ENCODE peak calls at places on chromosome 14, in six cellular contexts. N is aorta, V is A549, Y is adrenal gland, R is tibial artery, M is lung. O is an unnamed sample. For H3K9me3 and H3K4me1, the result is how much of the 10 kb centered on the place peaks cover.

GRCh38 chr14:21268612-21269251 is 510 bp downstream of the HNRNPC start:
- DNase-seq in N (peak), V (peak), Y (peak), R (no peak), M (no peak), O (peak)

GRCh38 chr14:86574026-86574777 is 1044.3 kb downstream of the FLRT2 start:
- DNase-seq in N (no peak), V (no peak), Y (no peak), R (no peak), M (no peak), O (no peak)

GRCh38 chr14:24734917-24735500 is 101.0 kb upstream of the GZMB start:
- DNase-seq in N (no peak), V (peak), Y (peak), R (no peak), M (no peak), O (no peak)

GRCh38 chr14:33707751-33708150 is 243.1 kb downstream of the EGLN3 start:
- DNase-seq in N (no peak), V (no peak), Y (no peak), R (no peak), M (no peak), O (no peak)

GRCh38 chr14:26794731-26795130 is 196.9 kb upstream of the NOVA1 start:
- DNase-seq in N (no peak), V (no peak), Y (no peak), R (no peak), M (no peak), O (no peak)

GRCh38 chr14:91331761-91332447 is 85.7 kb downstream of the CCDC88C start:
- DNase-seq in N (no peak), V (no peak), Y (no peak), R (no peak), M (peak), O (no peak)

GRCh38 chr14:24417832-24418491 is 11.5 kb downstream of the CBLN3 start:
- DNase-seq in N (no peak), V (no peak), Y (no peak), R (no peak), M (no peak), O (no peak)

GRCh38 chr14:64465208-64465821 is at the start of gene AKAP5:
- DNase-seq in N (peak), V (peak), Y (peak), R (peak), M (peak), O (peak)

GRCh38 chr14:50734950-50735697 is 67.0 kb upstream of the SAV1 start:
- DNase-seq in N (no peak), V (no peak), Y (no peak), R (no peak), M (no peak), O (no peak)

GRCh38 chr14:99899578-99900178 is 106.5 kb downstream of the EML1 start:
- DNase-seq in N (no peak), V (peak), Y (no peak), R (no peak), M (no peak), O (no peak)

GRCh38 chr14:23492618-23493272 is 23.2 kb downstream of the NGDN start:
- DNase-seq in N (no peak), V (no peak), Y (no peak), R (no peak), M (no peak), O (no peak)

GRCh38 chr14:80944861-80945617 is 3.5 kb upstream of the CEP128 start:
- DNase-seq in N (no peak), V (no peak), Y (no peak), R (no peak), M (no peak), O (no peak)

GRCh38 chr14:104794641-104795467 is 694 bp downstream of the AKT1 start:
- DNase-seq in N (no peak), V (no peak), Y (no peak), R (no peak), M (no peak), O (no peak)

GRCh38 chr14:41605550-41606248 is 977 bp upstream of the LRFN5 start:
- DNase-seq in N (peak), V (no peak), Y (peak), R (no peak), M (no peak), O (no peak)

GRCh38 chr14:67385120-67385519 is 25.0 kb downstream of the EIF2S1 start:
- DNase-seq in N (no peak), V (no peak), Y (no peak), R (no peak), M (no peak), O (no peak)

GRCh38 chr14:45251912-45252311 is 1.1 kb downstream of the MIS18BP1 start:
- DNase-seq in N (no peak), V (peak), Y (no peak), R (no peak), M (no peak), O (no peak)

GRCh38 chr14:98494582-98494981 is 777.4 kb downstream of the BCL11B start:
- DNase-seq in N (no peak), V (peak), Y (no peak), R (no peak), M (no peak), O (no peak)

GRCh38 chr14:61475316-61475715 is 153.9 kb downstream of the PRKCH start:
- DNase-seq in N (no peak), V (peak), Y (no peak), R (no peak), M (no peak), O (no peak)

GRCh38 chr14:76917759-76918175 is 91.6 kb downstream of the LRRC74A start:
- DNase-seq in N (no peak), V (no peak), Y (peak), R (peak), M (peak), O (no peak)

GRCh38 chr14:23365353-23366162 is 586 bp upstream of the EFS start:
- DNase-seq in N (peak), V (no peak), Y (no peak), R (peak), M (no peak), O (no peak)

GRCh38 chr14:89337912-89338311 is 79.1 kb downstream of the FOXN3 start:
- DNase-seq in N (no peak), V (no peak), Y (peak), R (no peak), M (no peak), O (no peak)

GRCh38 chr14:89443002-89443660 is 26.1 kb upstream of the FOXN3 start:
- DNase-seq in N (no peak), V (no peak), Y (no peak), R (no peak), M (no peak), O (no peak)

GRCh38 chr14:99273025-99273723 is 1.2 kb upstream of the BCL11B start:
- DNase-seq in N (no peak), V (peak), Y (no peak), R (no peak), M (no peak), O (peak)

GRCh38 chr14:60184597-60185555 is 19.7 kb upstream of the DHRS7 start:
- DNase-seq in N (no peak), V (no peak), Y (no peak), R (no peak), M (no peak), O (no peak)

GRCh38 chr14:64943981-64944520 is 1.5 kb upstream of the GPX2 start:
- DNase-seq in N (no peak), V (no peak), Y (no peak), R (no peak), M (no peak), O (peak)

GRCh38 chr14:21055473-21056117 is 2.0 kb upstream of the RNASE8 start:
- DNase-seq in N (no peak), V (no peak), Y (no peak), R (no peak), M (no peak), O (no peak)

GRCh38 chr14:105541218-105541617 is 14.8 kb downstream of the TMEM121 start:
- DNase-seq in N (no peak), V (no peak), Y (no peak), R (no peak), M (no peak), O (no peak)

GRCh38 chr14:51211149-51211548 is 28.9 kb upstream of the TMX1 start:
- DNase-seq in N (no peak), V (peak), Y (no peak), R (no peak), M (no peak), O (no peak)

GRCh38 chr14:60656755-60657608 is 7.7 kb upstream of the SIX1 start:
- DNase-seq in N (peak), V (peak), Y (peak), R (peak), M (no peak), O (no peak)

GRCh38 chr14:49924852-49925251 is 32.0 kb downstream of the ARF6 start:
- DNase-seq in N (no peak), V (no peak), Y (no peak), R (no peak), M (no peak), O (no peak)

GRCh38 chr14:23436327-23437141 is 1.1 kb upstream of the MYH7 start:
- DNase-seq in N (no peak), V (no peak), Y (no peak), R (peak), M (no peak), O (no peak)

GRCh38 chr14:37602605-37603453 is 7.4 kb downstream of the TTC6 start:
- DNase-seq in N (no peak), V (no peak), Y (no peak), R (no peak), M (no peak), O (no peak)

GRCh38 chr14:55767291-55767690 is 187.3 kb downstream of the KTN1 start:
- DNase-seq in N (no peak), V (no peak), Y (no peak), R (no peak), M (no peak), O (no peak)

GRCh38 chr14:70332015-70332414 is 27.5 kb downstream of the COX16 start:
- DNase-seq in N (no peak), V (no peak), Y (no peak), R (no peak), M (no peak), O (no peak)

GRCh38 chr14:50647753-50648152 is 20.4 kb downstream of the SAV1 start:
- DNase-seq in N (no peak), V (no peak), Y (no peak), R (no peak), M (no peak), O (no peak)

GRCh38 chr14:47507866-47508265 is 167.5 kb downstream of the MDGA2 start:
- DNase-seq in N (no peak), V (no peak), Y (no peak), R (no peak), M (no peak), O (no peak)
- H3K9me3 ChIP-seq in N (under half), V (under half), Y (under half), R (under half), M (under half), O (under half)

DNA sequence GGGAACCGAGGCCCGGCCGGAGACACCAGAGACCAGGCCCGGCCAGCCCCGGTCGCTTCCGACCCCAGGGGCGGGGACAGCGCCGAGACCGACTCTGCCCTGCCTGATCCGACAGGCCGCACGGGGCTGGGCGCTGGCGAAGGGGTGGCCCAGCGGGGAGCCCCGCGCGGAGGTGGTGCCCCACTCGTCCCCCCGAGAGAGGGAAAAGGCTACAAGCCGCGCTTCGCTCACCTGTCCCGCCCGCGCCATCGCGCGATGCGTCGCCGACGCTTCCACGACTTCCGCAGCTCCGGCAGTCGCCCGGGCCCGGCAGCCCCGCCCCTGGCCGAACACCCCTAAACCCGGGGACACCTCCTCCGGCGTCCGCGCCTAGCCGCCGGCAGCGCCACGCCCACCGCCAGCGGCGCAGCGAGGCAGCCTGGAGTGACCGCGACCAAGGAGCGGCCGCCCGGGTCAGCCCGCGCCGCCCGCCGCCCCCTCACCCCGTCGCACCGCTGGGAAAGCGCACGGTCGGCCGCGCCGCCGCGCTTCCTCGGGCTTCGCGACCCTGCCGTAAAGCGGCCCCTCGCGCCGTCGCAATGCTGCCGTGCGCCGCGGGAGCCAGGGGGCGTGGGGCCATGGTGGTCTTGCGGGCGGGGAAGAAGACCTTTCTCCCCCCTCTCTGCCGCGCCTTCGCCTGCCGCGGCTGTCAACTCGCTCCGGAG is at the start of the genes BAG5 and COA8:
- DNase-seq in N (peak), V (peak), Y (peak), R (peak), M (peak), O (peak)
- H3K4me1 ChIP-seq in N (under half), V (under half), Y (under half), R (half or more), M (under half), O (under half)

GRCh38 chr14:74510211-74510931 is 16.8 kb downstream of the ISCA2 start:
- DNase-seq in N (peak), V (no peak), Y (no peak), R (peak), M (no peak), O (no peak)

GRCh38 chr14:74508292-74508731 is 14.7 kb downstream of the ISCA2 start:
- DNase-seq in N (no peak), V (peak), Y (no peak), R (no peak), M (no peak), O (no peak)

GRCh38 chr14:74509587-74510210 is 16.1 kb downstream of the ISCA2 start:
- DNase-seq in N (peak), V (no peak), Y (no peak), R (peak), M (no peak), O (no peak)

GRCh38 chr14:74507796-74508195 is 14.2 kb downstream of the ISCA2 start:
- DNase-seq in N (no peak), V (no peak), Y (no peak), R (no peak), M (no peak), O (no peak)

DNA sequence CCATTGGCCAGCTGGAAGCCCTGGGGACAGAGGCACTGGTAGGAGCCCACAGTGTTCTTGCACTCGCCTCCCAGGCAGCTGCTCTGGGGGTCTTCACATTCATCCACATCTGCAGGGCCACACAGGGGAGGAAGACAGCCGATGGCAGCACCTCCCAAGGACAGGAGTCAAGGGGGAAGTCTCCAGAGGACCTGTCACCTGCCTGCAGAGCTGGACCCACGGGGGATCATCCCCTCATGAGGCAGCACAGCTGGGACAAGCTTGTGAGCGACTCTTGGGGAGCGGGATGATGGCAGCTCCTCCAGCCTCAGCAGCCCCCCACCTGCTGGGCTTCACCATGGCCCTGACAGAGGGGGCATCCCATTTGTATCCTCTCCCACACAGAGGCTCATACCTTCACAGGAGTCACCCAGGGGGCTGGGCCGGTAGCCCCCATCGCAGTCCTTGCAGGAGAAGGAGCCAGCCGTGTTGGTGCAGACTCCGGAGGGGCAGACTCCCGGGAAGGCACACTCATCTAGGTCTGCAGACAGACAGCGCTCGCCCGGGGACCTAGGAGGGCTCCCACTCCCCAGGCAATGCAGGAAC is 15.4 kb downstream of the ISCA2 start:
- DNase-seq in N (peak), V (no peak), Y (no peak), R (peak), M (no peak), O (no peak)
- H3K9me3 ChIP-seq in N (under half), V (under half), Y (under half), R (under half), M (under half), O (under half)

GRCh38 chr14:68541128-68541896 is 251.6 kb downstream of the ZFP36L1 start:
- DNase-seq in N (no peak), V (no peak), Y (no peak), R (no peak), M (peak), O (no peak)

GRCh38 chr14:68546839-68547238 is 246.0 kb downstream of the ZFP36L1 start:
- DNase-seq in N (no peak), V (peak), Y (no peak), R (no peak), M (no peak), O (no peak)

GRCh38 chr14:68544150-68544892 is 248.5 kb downstream of the ZFP36L1 start:
- DNase-seq in N (no peak), V (no peak), Y (peak), R (peak), M (peak), O (no peak)

GRCh38 chr14:68542346-68542745 is 250.5 kb downstream of the ZFP36L1 start:
- DNase-seq in N (no peak), V (no peak), Y (no peak), R (no peak), M (no peak), O (no peak)

DNA sequence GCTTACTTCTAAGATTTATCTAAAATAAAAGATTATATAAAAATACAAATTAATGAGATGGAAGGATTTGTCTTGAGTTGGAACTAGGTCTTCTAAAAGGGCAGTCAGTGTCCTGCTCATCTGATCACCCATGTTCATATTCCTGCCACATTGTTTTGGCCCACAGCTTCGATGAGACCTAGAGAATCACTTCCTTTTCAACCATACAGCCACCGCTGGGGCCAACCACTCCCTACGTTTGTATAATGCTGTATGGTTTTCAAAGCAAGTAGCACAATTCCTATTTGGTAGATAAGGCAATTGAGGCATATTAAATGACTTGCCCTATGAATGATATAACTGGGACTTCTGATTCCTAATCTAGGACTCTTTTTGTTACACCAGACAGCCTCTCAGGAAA is 249.4 kb downstream of the ZFP36L1 start:
- DNase-seq in N (no peak), V (no peak), Y (no peak), R (no peak), M (peak), O (no peak)
- H3K4me1 ChIP-seq in N (under half), V (under half), Y (under half), R (half or more), M (under half), O (under half)